ENCODE peak calls at places on chromosomes 7 and 10, in five cellular contexts. Z is adipocyte, O is ELR, J is right lobe of liver, A is fibroblast of lung. Q is an unnamed sample.

GRCh38 chr10:128881086-128881485 is 586.0 kb upstream of the MGMT start:
- DNase-seq in J (no peak), A (no peak), O (no peak), Z (no peak), Q (no peak)

GRCh38 chr10:25191162-25191895 is 16.5 kb downstream of the GPR158 start:
- DNase-seq in A (no peak), Z (no peak), O (no peak), J (no peak), Q (no peak)

GRCh38 chr7:76233538-76234281 is 32.0 kb downstream of the SRRM3 start:
- DNase-seq in J (no peak), A (no peak), Z (no peak), O (no peak), Q (no peak)

GRCh38 chr10:110556993-110557601 is 10.4 kb upstream of the SMC3 start:
- DNase-seq in J (no peak), O (peak; percentile 79), Z (peak; percentile 70), A (peak; percentile 58), Q (peak; percentile 42)

GRCh38 chr10:86086418-86086817 is 280.2 kb downstream of the GRID1 start:
- DNase-seq in A (no peak), Z (no peak), J (no peak), O (no peak), Q (no peak)

GRCh38 chr7:95808396-95808795 is 36.0 kb downstream of the DYNC1I1 start:
- DNase-seq in O (no peak), J (no peak), A (no peak), Z (no peak), Q (no peak)

GRCh38 chr10:24897326-24897926 is 55.0 kb downstream of the PRTFDC1 start:
- DNase-seq in Z (peak; percentile 45), O (peak; percentile 74), A (peak; percentile 70), J (no peak), Q (peak; percentile 48)

GRCh38 chr7:43148161-43148731 is 35.8 kb downstream of the HECW1 start:
- DNase-seq in J (no peak), O (no peak), A (peak; percentile 27), Z (no peak), Q (no peak)

GRCh38 chr10:24456319-24456718 is 247.4 kb downstream of the KIAA1217 start:
- DNase-seq in A (peak; percentile 90), O (peak; percentile 98), J (no peak), Z (peak; percentile 44), Q (peak; percentile 94)

GRCh38 chr7:2720024-2720423 is 32.0 kb downstream of the AMZ1 start:
- DNase-seq in A (no peak), J (no peak), Z (no peak), O (no peak), Q (no peak)

GRCh38 chr10:16445770-16446469 is 9.1 kb downstream of the PTER start:
- DNase-seq in Z (no peak), A (no peak), O (no peak), J (no peak), Q (no peak)

GRCh38 chr7:13633857-13634256 is 355.6 kb downstream of the ETV1 start:
- DNase-seq in Z (no peak), A (no peak), J (no peak), O (peak; percentile 33), Q (no peak)

GRCh38 chr10:100568937-100569336 is 33.2 kb downstream of the HIF1AN start:
- DNase-seq in O (no peak), A (no peak), J (no peak), Z (no peak), Q (no peak)

GRCh38 chr7:24721378-24722030 is 35.8 kb downstream of the GSDME start:
- DNase-seq in A (no peak), Z (no peak), J (no peak), O (no peak), Q (no peak)

GRCh38 chr7:45295222-45295621 is 137.6 kb downstream of the RAMP3 start:
- DNase-seq in A (no peak), O (no peak), Z (no peak), J (no peak), Q (no peak)

GRCh38 chr10:4688620-4689019 is 137.4 kb upstream of the AKR1E2 start:
- DNase-seq in J (no peak), Z (no peak), O (no peak), A (no peak), Q (no peak)

GRCh38 chr7:123351506-123352225 is 151.9 kb upstream of the SLC13A1 start:
- DNase-seq in O (no peak), A (no peak), Z (peak; percentile 1), J (no peak), Q (peak; percentile 4)

GRCh38 chr10:86955501-86956194 is 1.8 kb downstream of the MMRN2 start:
- DNase-seq in A (no peak), O (no peak), J (peak; percentile 50), Z (no peak), Q (no peak)

GRCh38 chr7:101567231-101567630 is 61.9 kb downstream of the MYL10 start:
- DNase-seq in A (no peak), J (no peak), O (no peak), Z (no peak), Q (no peak)

GRCh38 chr7:84912993-84913635 is 273.7 kb downstream of the SEMA3D start:
- DNase-seq in O (peak; percentile 13), Z (peak; percentile 1), J (no peak), A (peak; percentile 1), Q (no peak)

GRCh38 chr10:71573562-71574300 is 145.8 kb downstream of the C10orf105 start:
- DNase-seq in O (no peak), A (no peak), Z (no peak), J (no peak), Q (no peak)

GRCh38 chr10:69506834-69507643 is 55.8 kb downstream of the TSPAN15 start:
- DNase-seq in Z (no peak), O (no peak), A (no peak), J (no peak), Q (no peak)

GRCh38 chr10:24645784-24646183 is 77.9 kb downstream of the ARHGAP21 start:
- DNase-seq in Z (peak; percentile 43), J (no peak), A (peak; percentile 22), O (peak; percentile 58), Q (no peak)

GRCh38 chr7:45663167-45663921 is 89.2 kb downstream of the ADCY1 start:
- DNase-seq in A (peak; percentile 27), J (peak; percentile 59), Z (peak; percentile 18), O (peak; percentile 58), Q (no peak)

GRCh38 chr7:137840183-137840779 is 6.5 kb downstream of the DGKI start:
- DNase-seq in A (no peak), Z (no peak), O (no peak), J (peak; percentile 55), Q (no peak)

GRCh38 chr10:6108631-6109443 is 20.0 kb downstream of the RBM17 start:
- DNase-seq in A (peak; percentile 68), Z (peak; percentile 79), J (no peak), O (peak; percentile 73), Q (peak; percentile 58)

GRCh38 chr10:29811751-29812427 is 177.1 kb upstream of the SVIL start:
- DNase-seq in A (peak; percentile 99), O (peak; percentile 67), Z (peak; percentile 96), J (no peak), Q (peak; percentile 97)

GRCh38 chr10:37495415-37495814 is 362.0 kb downstream of the ZNF248 start:
- DNase-seq in J (no peak), O (no peak), Z (peak; percentile 2), A (no peak), Q (no peak)

GRCh38 chr7:144780071-144780608 is 55.7 kb downstream of the TPK1 start:
- DNase-seq in Z (no peak), A (no peak), O (no peak), J (no peak), Q (no peak)

GRCh38 chr10:44723654-44724053 is 187.5 kb upstream of the TMEM72 start:
- DNase-seq in O (peak; percentile 93), J (no peak), Z (peak; percentile 73), A (peak; percentile 28), Q (peak; percentile 66)

GRCh38 chr7:126079581-126079980 is 1150.0 kb upstream of the POT1 start:
- DNase-seq in O (no peak), J (no peak), Z (no peak), A (no peak), Q (no peak)

GRCh38 chr10:108911814-108912541 is 1011.3 kb downstream of the XPNPEP1 start:
- DNase-seq in Z (peak; percentile 67), A (peak; percentile 54), J (peak; percentile 52), O (peak; percentile 80), Q (peak; percentile 59)

GRCh38 chr7:38700111-38700510 is 68.9 kb upstream of the AMPH start:
- DNase-seq in O (no peak), A (no peak), J (no peak), Z (no peak), Q (no peak)

GRCh38 chr7:152672626-152673025 is 3.3 kb downstream of the XRCC2 start:
- DNase-seq in O (no peak), Z (no peak), J (no peak), A (no peak), Q (no peak)

GRCh38 chr10:127148066-127148932 is 48.1 kb downstream of the INSYN2A start:
- DNase-seq in J (no peak), Z (peak; percentile 85), A (peak; percentile 88), O (peak; percentile 95), Q (peak; percentile 92)

GRCh38 chr7:131753620-131754222 is 197.3 kb upstream of the PODXL start:
- DNase-seq in Z (no peak), J (no peak), O (peak; percentile 32), A (no peak), Q (no peak)

GRCh38 chr7:286278-286677 is 3.7 kb upstream of the FOXL3 start:
- DNase-seq in O (no peak), J (no peak), A (no peak), Z (no peak), Q (no peak)